ENCODE peak calls at places on chromosomes 4 and X, in five cellular contexts. P is HepG2, W is A549, X is SK-N-SH, I is K562. L is an unnamed sample.

GRCh38 chrX:38939067-38939466 is 137.8 kb downstream of the MID1IP1 start:
- DNase-seq in P (no peak), W (no peak), X (no peak), I (no peak), L (no peak)

GRCh38 chr4:182227611-182228010 is 15.6 kb upstream of the TENM3 start:
- DNase-seq in P (no peak), W (no peak), X (no peak), I (no peak), L (no peak)

GRCh38 chrX:349196-349595 is 30.6 kb upstream of the GTPBP6 start:
- DNase-seq in P (no peak), W (no peak), X (no peak), I (no peak), L (no peak)

GRCh38 chr4:26407466-26407865 is 82.8 kb downstream of the CCKAR start:
- DNase-seq in P (no peak), W (no peak), X (no peak), I (no peak), L (peak; percentile 29)

GRCh38 chrX:1392376-1393130 is 640 bp upstream of the SLC25A6 start:
- DNase-seq in P (no peak), W (peak; percentile 83), X (peak; percentile 81), I (peak; percentile 48), L (peak; percentile 78)

GRCh38 chr4:7044415-7044930 is 1.3 kb downstream of the TADA2B start:
- DNase-seq in P (no peak), W (no peak), X (no peak), I (no peak), L (no peak)

GRCh38 chr4:8277356-8278008 is 7.9 kb downstream of the HTRA3 start:
- DNase-seq in P (no peak), W (no peak), X (no peak), I (no peak), L (no peak)

GRCh38 chrX:153873282-153874090 is 12.5 kb downstream of the L1CAM start:
- DNase-seq in P (no peak), W (no peak), X (peak; percentile 90), I (no peak), L (no peak)

GRCh38 chrX:16212436-16212835 is 45.2 kb downstream of the MAGEB17 start:
- DNase-seq in P (peak; percentile 0), W (peak; percentile 22), X (peak; percentile 4), I (no peak), L (peak; percentile 21)

GRCh38 chrX:5829060-5829459 is 399.6 kb downstream of the NLGN4X start:
- DNase-seq in P (no peak), W (no peak), X (no peak), I (no peak), L (no peak)

GRCh38 chrX:96719161-96719875 is 34.7 kb downstream of the DIAPH2 start:
- DNase-seq in P (no peak), W (no peak), X (no peak), I (no peak), L (no peak)

GRCh38 chr4:158965208-158965607 is 137.7 kb upstream of the RAPGEF2 start:
- DNase-seq in P (no peak), W (no peak), X (no peak), I (no peak), L (no peak)

GRCh38 chr4:130747842-130748241 is 1651.9 kb downstream of the C4orf33 start:
- DNase-seq in P (no peak), W (peak; percentile 7), X (no peak), I (no peak), L (peak; percentile 35)

GRCh38 chrX:69179380-69179911 is 14.2 kb upstream of the PJA1 start:
- DNase-seq in P (no peak), W (no peak), X (peak; percentile 72), I (no peak), L (peak; percentile 64)

GRCh38 chrX:13515181-13515930 is 54.0 kb upstream of the EGFL6 start:
- DNase-seq in P (no peak), W (no peak), X (no peak), I (no peak), L (no peak)

GRCh38 chr4:14596904-14597303 is 405.4 kb upstream of the CPEB2 start:
- DNase-seq in P (no peak), W (no peak), X (no peak), I (no peak), L (peak; percentile 47)

GRCh38 chr4:121221608-121222007 is 57.5 kb upstream of the TNIP3 start:
- DNase-seq in P (no peak), W (no peak), X (no peak), I (no peak), L (no peak)

GRCh38 chrX:153628129-153628528 is 18.9 kb upstream of the DUSP9 start:
- DNase-seq in P (no peak), W (no peak), X (no peak), I (no peak), L (no peak)

GRCh38 chr4:77804471-77804870 is 14.7 kb downstream of the CNOT6L start:
- DNase-seq in P (no peak), W (no peak), X (no peak), I (no peak), L (no peak)

GRCh38 chr4:13543091-13543581 is 1.2 kb downstream of the NKX3-2 start:
- DNase-seq in P (no peak), W (no peak), X (peak; percentile 31), I (no peak), L (peak; percentile 44)

GRCh38 chr4:87354168-87355102 is 31.8 kb upstream of the HSD17B13 start:
- DNase-seq in P (no peak), W (no peak), X (no peak), I (no peak), L (no peak)

GRCh38 chrX:23317799-23318724 is 16.6 kb upstream of the PTCHD1 start:
- DNase-seq in P (no peak), W (peak; percentile 13), X (peak; percentile 69), I (peak; percentile 71), L (peak; percentile 53)

GRCh38 chr4:128310266-128310697 is 22.7 kb upstream of the PGRMC2 start:
- DNase-seq in P (peak; percentile 55), W (peak; percentile 46), X (peak; percentile 65), I (no peak), L (peak; percentile 44)

GRCh38 chrX:10444204-10444603 is 176.2 kb downstream of the MID1 start:
- DNase-seq in P (peak; percentile 2), W (peak; percentile 45), X (no peak), I (no peak), L (peak; percentile 6)

GRCh38 chrX:99914676-99915075 is 495.4 kb downstream of the PCDH19 start:
- DNase-seq in P (peak; percentile 0), W (peak; percentile 13), X (no peak), I (no peak), L (no peak)

GRCh38 chr4:37758226-37758625 is 68.3 kb upstream of the PGM2 start:
- DNase-seq in P (peak; percentile 44), W (no peak), X (no peak), I (no peak), L (no peak)

GRCh38 chr4:100581337-100581736 is 63.5 kb upstream of the EMCN start:
- DNase-seq in P (no peak), W (no peak), X (no peak), I (no peak), L (no peak)

GRCh38 chrX:111010151-111010550 is 85.8 kb upstream of the PAK3 start:
- DNase-seq in P (no peak), W (no peak), X (no peak), I (no peak), L (no peak)
- TF ChIP-seq REST in P (no peak), W (no peak), X (no peak), I (no peak), L (no peak)

GRCh38 chrX:40105016-40105790 is 7.4 kb upstream of the BCOR start:
- DNase-seq in P (no peak), W (no peak), X (peak; percentile 64), I (peak; percentile 36), L (no peak)

GRCh38 chrX:40105791-40106676 is 8.3 kb upstream of the BCOR start:
- DNase-seq in P (no peak), W (peak; percentile 74), X (peak; percentile 76), I (peak; percentile 46), L (peak; percentile 76)

GRCh38 chrX:40102393-40103381 is 4.9 kb upstream of the BCOR start:
- DNase-seq in P (no peak), W (no peak), X (no peak), I (no peak), L (no peak)

GRCh38 chrX:40103565-40104323 is 6.0 kb upstream of the BCOR start:
- DNase-seq in P (no peak), W (no peak), X (no peak), I (no peak), L (no peak)

DNA sequence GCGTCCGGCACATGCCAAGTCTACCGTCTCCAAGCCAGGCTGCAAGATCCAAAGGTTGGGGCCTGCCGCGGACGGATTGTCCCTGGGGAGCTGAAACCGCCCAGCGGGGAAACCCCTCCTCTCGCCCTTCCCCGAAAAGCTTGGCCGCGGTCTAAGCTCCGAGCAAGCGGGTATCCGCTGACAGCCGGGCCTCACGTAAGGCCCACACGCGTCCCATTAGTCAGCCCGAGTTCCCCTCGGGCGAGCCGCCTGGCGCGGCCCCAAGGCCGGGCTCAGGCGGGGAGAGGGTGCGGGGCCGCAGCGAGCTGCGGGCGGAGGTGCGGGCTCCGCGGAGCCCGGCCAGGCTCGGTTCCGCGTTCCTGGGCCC is 6.9 kb upstream of the BCOR start:
- DNase-seq in P (no peak), W (no peak), X (peak; percentile 60), I (no peak), L (no peak)
- H3K4me3 ChIP-seq in P (peak overlapping the region; percentile 63), W (peak overlapping the region; percentile 75), X (peak overlapping the region; percentile 61), I (peak overlapping the region; percentile 46), L (peak overlapping the region; percentile 63)

GRCh38 chr4:137523329-137523728 is 9.0 kb downstream of the PCDH18 start:
- DNase-seq in P (no peak), W (no peak), X (no peak), I (no peak), L (no peak)

GRCh38 chr4:137521053-137521452 is 11.2 kb downstream of the PCDH18 start:
- DNase-seq in P (no peak), W (no peak), X (no peak), I (no peak), L (no peak)

GRCh38 chr4:137526681-137527080 is 5.6 kb downstream of the PCDH18 start:
- DNase-seq in P (no peak), W (no peak), X (no peak), I (no peak), L (no peak)

GRCh38 chr4:137529432-137529831 is 2.9 kb downstream of the PCDH18 start:
- DNase-seq in P (no peak), W (no peak), X (no peak), I (no peak), L (no peak)

GRCh38 chr4:137524642-137525384 is 7.5 kb downstream of the PCDH18 start:
- DNase-seq in P (no peak), W (no peak), X (no peak), I (no peak), L (no peak)
- H3K4me1 ChIP-seq in P (no peaks in the 10 kb centered on the region), W (no peaks in the 10 kb centered on the region), X (peaks cover 14% of the 10 kb centered on the region), I (no peaks in the 10 kb centered on the region), L (peaks cover 4% of the 10 kb centered on the region)

DNA sequence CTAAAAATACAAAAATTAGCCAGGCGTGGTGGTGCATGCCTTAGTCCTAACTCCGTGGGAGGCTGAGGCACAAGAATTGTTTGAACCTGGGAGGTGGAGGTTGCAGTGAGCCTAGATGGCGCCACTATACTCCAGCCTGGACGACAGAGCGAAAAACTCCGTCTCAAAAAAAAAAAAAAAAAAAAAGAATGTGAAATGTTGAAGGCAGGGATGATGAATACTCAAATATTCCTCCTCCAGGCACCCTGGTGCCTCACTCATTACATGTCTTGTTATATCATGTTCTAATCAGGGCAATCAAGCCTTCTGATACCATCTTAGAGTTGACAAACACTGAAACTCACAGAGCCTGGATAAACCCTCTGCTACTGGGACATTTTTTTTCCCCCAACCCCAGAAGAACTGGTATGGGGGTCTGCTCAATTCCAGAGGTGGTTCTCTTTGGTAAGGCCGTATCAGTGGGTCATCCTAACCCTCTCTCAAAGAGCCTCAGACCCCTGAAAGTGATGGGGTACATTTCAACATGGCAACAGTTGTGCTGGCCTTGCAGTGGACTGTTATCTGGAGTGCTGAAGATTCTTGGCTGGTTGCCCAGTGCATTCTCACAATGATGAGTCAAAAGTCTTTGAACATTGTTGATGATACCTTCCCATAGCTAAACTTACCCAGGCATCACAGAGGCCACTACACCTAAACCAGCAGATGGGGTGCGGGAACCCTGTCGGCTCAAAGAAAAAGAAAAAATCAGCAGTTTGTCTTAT is 2.4 kb upstream of the SH3KBP1 start:
- DNase-seq in P (peak; percentile 88), W (peak; percentile 84), X (no peak), I (peak; percentile 42), L (no peak)
- TF ChIP-seq REST in P (no peak), W (no peak), X (no peak), I (no peak), L (no peak)

L was measured in GM23338.